ENCODE peak calls at places on chromosomes 2 and 18, in eight cellular contexts. V is WERI-Rb-1, G is astrocyte of the spinal cord, N is tibial nerve, B is skeletal muscle cell, M is DND-41, F is kidney, X is AG09309. E is an unnamed sample.

GRCh38 chr2:10289891-10290290 is 12.8 kb upstream of the HPCAL1 start:
- DNase-seq in V (no peak), G (peak; percentile 67), N (no peak), B (peak; percentile 52), M (no peak), F (no peak), X (no peak), E (peak; percentile 88)

GRCh38 chr18:13270279-13270911 is 51.8 kb downstream of the LDLRAD4 start:
- DNase-seq in V (no peak), G (no peak), N (no peak), B (no peak), M (no peak), F (no peak), X (no peak), E (no peak)

GRCh38 chr2:3112131-3112530 is 265.5 kb downstream of the EIPR1 start:
- DNase-seq in V (no peak), G (no peak), N (no peak), B (no peak), M (no peak), F (no peak), X (no peak), E (no peak)

GRCh38 chr2:10331033-10331701 is 28.5 kb downstream of the HPCAL1 start:
- DNase-seq in V (peak; percentile 96), G (no peak), N (peak; percentile 22), B (peak; percentile 43), M (peak; percentile 53), F (peak; percentile 86), X (no peak), E (no peak)

GRCh38 chr2:211495339-211495738 is 938.9 kb downstream of the CPS1 start:
- DNase-seq in V (no peak), G (no peak), N (no peak), B (no peak), M (no peak), F (no peak), X (no peak), E (no peak)

GRCh38 chr2:205524656-205525055 is 157.6 kb upstream of the NRP2 start:
- DNase-seq in V (no peak), G (no peak), N (no peak), B (no peak), M (no peak), F (no peak), X (no peak), E (peak; percentile 66)

GRCh38 chr2:1910562-1911256 is 166.4 kb upstream of the PXDN start:
- DNase-seq in V (peak; percentile 41), G (peak; percentile 64), N (no peak), B (peak; percentile 10), M (no peak), F (no peak), X (no peak), E (no peak)

GRCh38 chr18:35071819-35072247 is 30.6 kb downstream of the MAPRE2 start:
- DNase-seq in V (no peak), G (no peak), N (no peak), B (no peak), M (no peak), F (no peak), X (no peak), E (peak; percentile 20)

GRCh38 chr18:62716679-62717058 is 1.3 kb downstream of the PHLPP1 start:
- DNase-seq in V (peak; percentile 73), G (peak; percentile 37), N (no peak), B (no peak), M (no peak), F (peak; percentile 89), X (no peak), E (no peak)

GRCh38 chr2:168466834-168467565 is 10.9 kb downstream of the CERS6 start:
- DNase-seq in V (no peak), G (no peak), N (no peak), B (no peak), M (no peak), F (no peak), X (no peak), E (no peak)

GRCh38 chr18:48930926-48931325 is 19.8 kb downstream of the SMAD7 start:
- DNase-seq in V (no peak), G (no peak), N (no peak), B (no peak), M (no peak), F (no peak), X (no peak), E (no peak)

GRCh38 chr2:234496835-234497591 is at the start of gene ARL4C:
- DNase-seq in V (peak; percentile 50), G (peak; percentile 84), N (peak; percentile 37), B (peak; percentile 41), M (peak; percentile 78), F (peak; percentile 94), X (no peak), E (peak; percentile 80)

GRCh38 chr2:234495076-234495800 is 1.6 kb downstream of the ARL4C start:
- DNase-seq in V (no peak), G (no peak), N (no peak), B (no peak), M (peak; percentile 36), F (peak; percentile 79), X (no peak), E (peak; percentile 13)

GRCh38 chr2:234496442-234496834 is 443 bp downstream of the ARL4C start:
- DNase-seq in V (peak; percentile 24), G (peak; percentile 66), N (peak; percentile 17), B (no peak), M (peak; percentile 52), F (peak; percentile 84), X (no peak), E (peak; percentile 43)

GRCh38 chr2:234494361-234495075 is 2.4 kb downstream of the ARL4C start:
- DNase-seq in V (no peak), G (peak; percentile 73), N (no peak), B (no peak), M (peak; percentile 47), F (no peak), X (no peak), E (peak; percentile 71)

GRCh38 chr2:234495801-234496441 is 960 bp downstream of the ARL4C start:
- DNase-seq in V (peak; percentile 50), G (no peak), N (no peak), B (no peak), M (peak; percentile 56), F (peak; percentile 84), X (no peak), E (peak; percentile 43)
- H3K4me3 ChIP-seq in V (peak overlapping the region; percentile 73), G (peak overlapping the region; percentile 81), N (peak overlapping the region; percentile 67), B (peak overlapping the region; percentile 58), M (peak overlapping the region; percentile 93), F (peak overlapping the region; percentile 77), X (peak overlapping the region; percentile 62), E (peak overlapping the region; percentile 77)

DNA sequence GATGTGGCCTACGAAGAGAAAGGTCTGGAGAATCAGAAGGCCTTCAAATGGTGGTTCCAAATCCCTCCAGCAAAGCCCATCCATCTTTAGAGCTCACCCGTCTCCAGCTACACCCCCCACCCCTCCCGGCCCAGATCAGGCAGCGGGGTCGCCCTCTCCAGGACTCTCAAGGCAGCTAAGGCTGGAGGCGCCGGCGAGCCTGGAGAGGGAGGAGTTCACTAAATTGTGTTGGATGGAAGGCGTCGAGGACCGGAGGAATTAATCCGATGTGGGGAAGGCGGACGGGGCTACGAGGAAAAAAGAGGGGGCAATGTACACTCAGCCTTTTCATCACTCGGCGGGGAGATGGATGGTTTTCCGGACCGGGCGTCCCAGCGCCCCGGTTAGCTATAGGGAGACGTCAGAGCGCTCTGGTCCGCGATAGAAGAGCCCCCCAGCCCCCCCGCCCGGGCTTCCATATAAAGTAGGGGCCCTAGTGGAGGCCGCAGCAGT is at the start of gene GRP:
- DNase-seq in V (peak; percentile 76), G (no peak), N (no peak), B (no peak), M (no peak), F (no peak), X (no peak), E (no peak)
- H3K4me3 ChIP-seq in V (peak within 1 kb of the TSS; percentile 50), G (no peak within 1 kb of the TSS), N (no peak within 1 kb of the TSS), B (peak within 1 kb of the TSS; percentile 21), M (no peak within 1 kb of the TSS), F (no peak within 1 kb of the TSS), X (peak within 1 kb of the TSS; percentile 29), E (no peak within 1 kb of the TSS)

DNA sequence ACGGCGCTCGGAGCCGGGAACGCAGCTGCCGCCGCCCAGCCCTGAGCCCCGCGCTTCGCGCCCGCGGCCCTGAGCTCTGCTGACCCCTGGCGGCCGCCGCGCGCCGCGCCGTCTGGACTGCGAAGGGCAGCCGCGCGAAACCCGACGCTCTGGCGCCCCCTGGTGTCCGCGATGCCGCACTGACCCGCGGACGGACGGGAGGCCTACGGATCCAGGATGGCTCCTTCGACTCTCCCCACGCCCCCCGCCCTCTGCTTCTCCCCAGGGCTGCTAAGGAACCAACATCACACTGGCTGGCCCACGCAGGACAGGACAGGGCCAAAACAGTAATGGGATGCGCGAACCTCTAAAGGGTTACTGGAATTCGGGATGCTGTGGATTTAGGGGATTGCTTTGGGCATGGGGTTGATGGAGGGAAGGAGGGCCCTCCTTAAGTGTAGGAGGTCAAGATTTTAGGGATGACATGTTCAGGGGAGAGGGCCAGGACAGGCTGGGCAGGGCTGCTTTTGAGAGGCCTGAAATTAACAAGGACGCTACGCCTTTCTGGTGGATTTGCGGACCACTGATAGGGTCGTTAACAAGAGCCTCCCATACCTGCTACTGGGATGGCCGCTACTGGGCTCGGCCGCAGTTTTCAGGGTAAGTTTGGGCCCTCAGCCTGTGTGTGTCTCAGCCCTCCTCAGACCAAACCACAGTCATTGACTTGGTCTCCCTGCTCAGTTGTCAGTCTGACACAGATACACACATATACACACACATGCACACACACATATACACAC is 181.1 kb downstream of the SMAD2 start:
- DNase-seq in V (peak; percentile 78), G (peak; percentile 50), N (peak; percentile 69), B (peak; percentile 5), M (no peak), F (peak; percentile 90), X (peak; percentile 5), E (peak; percentile 57)
- H3K4me3 ChIP-seq in V (peak overlapping the region; percentile 54), G (peak overlapping the region; percentile 28), N (peak overlapping the region; percentile 14), B (peak overlapping the region; percentile 45), M (no peak overlapping the region), F (no peak overlapping the region), X (peak overlapping the region; percentile 30), E (no peak overlapping the region)

GRCh38 chr2:45918816-45919655 is 267.6 kb downstream of the PRKCE start:
- DNase-seq in V (no peak), G (no peak), N (no peak), B (no peak), M (no peak), F (no peak), X (no peak), E (no peak)
- H3K4me3 ChIP-seq in V (no peak overlapping the region), G (no peak overlapping the region), N (no peak overlapping the region), B (no peak overlapping the region), M (no peak overlapping the region), F (no peak overlapping the region), X (no peak overlapping the region), E (no peak overlapping the region)

GRCh38 chr2:27170569-27171337 is 21.9 kb downstream of the TCF23 start:
- DNase-seq in V (no peak), G (no peak), N (no peak), B (no peak), M (no peak), F (no peak), X (no peak), E (no peak)
- H3K4me3 ChIP-seq in V (no peak overlapping the region), G (no peak overlapping the region), N (no peak overlapping the region), B (no peak overlapping the region), M (no peak overlapping the region), F (no peak overlapping the region), X (no peak overlapping the region), E (no peak overlapping the region)

DNA sequence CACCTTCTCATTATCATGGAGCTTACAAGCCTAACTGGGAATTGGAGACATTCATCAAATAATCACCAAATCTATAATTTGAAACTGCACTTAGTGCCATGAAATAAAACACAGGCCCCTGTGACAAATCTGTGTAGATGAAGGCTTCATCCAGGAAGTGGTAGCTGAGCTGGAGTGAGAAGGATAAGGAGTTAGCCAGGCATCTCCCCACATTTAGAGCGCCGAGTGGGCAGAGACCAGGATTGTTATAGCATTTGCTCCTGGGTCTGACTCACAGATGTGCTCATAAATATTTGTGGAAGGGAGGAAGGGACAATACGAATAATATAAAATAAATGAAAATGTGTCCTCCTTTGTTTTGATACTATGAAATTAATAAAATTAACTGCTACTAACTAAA is 2.5 kb upstream of the MAT2A start:
- DNase-seq in V (no peak), G (peak; percentile 75), N (no peak), B (peak; percentile 54), M (no peak), F (no peak), X (peak; percentile 67), E (peak; percentile 49)
- H3K4me3 ChIP-seq in V (no peak overlapping the region), G (no peak overlapping the region), N (no peak overlapping the region), B (no peak overlapping the region), M (no peak overlapping the region), F (no peak overlapping the region), X (no peak overlapping the region), E (no peak overlapping the region)